ENCODE peak calls at places on chromosomes 1 and 21, in ten cellular contexts. H is sigmoid colon; A is right lobe of liver; S is heart left ventricle; R is ovary; U is lower lobe of right lung; F is endodermal cell; W is CD8-positive, alpha-beta memory T cell; T is left ventricle myocardium inferior; B is uterus. V is an unnamed sample. For H3K27me3 and H3K9me3, the result is how much of the 10 kb centered on the place peaks cover.

GRCh38 chr1:167752219-167752985 is 30.6 kb downstream of the MPZL1 start:
- DNase-seq in H (no peak), A (no peak), S (no peak), R (no peak), U (no peak), F (no peak), W (no peak), T (no peak), B (no peak), V (no peak)

GRCh38 chr1:118322369-118322768 is 137.3 kb upstream of the SPAG17 start:
- DNase-seq in H (no peak), A (no peak), S (no peak), R (no peak), U (no peak), F (no peak), W (no peak), T (no peak), B (no peak), V (no peak)

GRCh38 chr1:110875216-110875731 is 2.3 kb downstream of the CD53 start:
- DNase-seq in H (no peak), A (no peak), S (no peak), R (no peak), U (no peak), F (no peak), W (peak), T (no peak), B (no peak), V (no peak)

GRCh38 chr1:115980998-115981993 is 5.0 kb downstream of the SLC22A15 start:
- DNase-seq in H (no peak), A (no peak), S (no peak), R (no peak), U (no peak), F (peak), W (no peak), T (no peak), B (no peak), V (no peak)

GRCh38 chr1:43766818-43767525 is 59.6 kb downstream of the ST3GAL3 start:
- DNase-seq in H (no peak), A (no peak), S (no peak), R (no peak), U (no peak), F (peak), W (no peak), T (no peak), B (no peak), V (no peak)

GRCh38 chr1:41389009-41389408 is 27.8 kb downstream of the FOXO6 start:
- DNase-seq in H (no peak), A (no peak), S (no peak), R (no peak), U (no peak), F (no peak), W (no peak), T (no peak), B (no peak), V (no peak)

GRCh38 chr1:32539584-32540571 is 651 bp downstream of the ZBTB8A start:
- DNase-seq in H (peak), A (peak), S (peak), R (peak), U (peak), F (peak), W (no peak), T (peak), B (peak), V (peak)

GRCh38 chr1:70528591-70529333 is 117.7 kb downstream of the CTH start:
- DNase-seq in H (no peak), A (no peak), S (no peak), R (peak), U (no peak), F (peak), W (no peak), T (no peak), B (peak), V (no peak)

GRCh38 chr1:1168156-1168450 is 5.6 kb upstream of the TTLL10 start:
- DNase-seq in H (no peak), A (no peak), S (peak), R (no peak), U (peak), F (no peak), W (no peak), T (no peak), B (no peak), V (peak)

GRCh38 chr1:150613061-150613920 is 16.1 kb downstream of the ENSA start:
- DNase-seq in H (no peak), A (no peak), S (peak), R (no peak), U (no peak), F (no peak), W (peak), T (no peak), B (no peak), V (no peak)

GRCh38 chr1:29912413-29912812 is 676.1 kb downstream of the PTPRU start:
- DNase-seq in H (peak), A (no peak), S (no peak), R (no peak), U (no peak), F (no peak), W (no peak), T (no peak), B (no peak), V (no peak)

GRCh38 chr1:147600119-147601111 is 59.1 kb downstream of the BCL9 start:
- DNase-seq in H (peak), A (no peak), S (no peak), R (no peak), U (no peak), F (no peak), W (no peak), T (no peak), B (peak), V (no peak)

GRCh38 chr1:66253330-66253921 is 280.5 kb upstream of the SGIP1 start:
- DNase-seq in H (no peak), A (no peak), S (no peak), R (no peak), U (no peak), F (no peak), W (no peak), T (no peak), B (no peak), V (no peak)

GRCh38 chr1:215260711-215261110 is 178.2 kb downstream of the KCNK2 start:
- DNase-seq in H (no peak), A (no peak), S (no peak), R (no peak), U (no peak), F (peak), W (no peak), T (no peak), B (no peak), V (no peak)

GRCh38 chr1:215262106-215262505 is 179.6 kb downstream of the KCNK2 start:
- DNase-seq in H (no peak), A (no peak), S (no peak), R (no peak), U (no peak), F (no peak), W (no peak), T (no peak), B (no peak), V (no peak)

GRCh38 chr1:215267495-215267894 is 185.0 kb downstream of the KCNK2 start:
- DNase-seq in H (no peak), A (no peak), S (no peak), R (no peak), U (no peak), F (no peak), W (no peak), T (no peak), B (no peak), V (no peak)

GRCh38 chr1:215264649-215265048 is 182.1 kb downstream of the KCNK2 start:
- DNase-seq in H (no peak), A (no peak), S (no peak), R (no peak), U (no peak), F (no peak), W (no peak), T (no peak), B (no peak), V (no peak)

GRCh38 chr1:215263636-215264035 is 181.1 kb downstream of the KCNK2 start:
- DNase-seq in H (no peak), A (no peak), S (no peak), R (no peak), U (no peak), F (no peak), W (no peak), T (no peak), B (no peak), V (no peak)
- H3K27me3 ChIP-seq in H (under half), A (under half), S (under half), R (under half), U (under half), F (under half), W (under half), T (under half), B (under half), V (under half)

GRCh38 chr21:23837564-23837963 is 1769.7 kb downstream of the MRPL39 start:
- DNase-seq in H (no peak), A (no peak), S (no peak), R (no peak), U (no peak), F (no peak), W (no peak), T (no peak), B (no peak), V (no peak)
- H3K9me3 ChIP-seq in H (under half), A (under half), S (under half), R (under half), U (under half), F (under half), W (under half), T (under half), B (under half), V (under half)

GRCh38 chr1:18282851-18283600 is 175.4 kb downstream of the IGSF21 start:
- DNase-seq in H (no peak), A (no peak), S (no peak), R (no peak), U (no peak), F (no peak), W (no peak), T (no peak), B (no peak), V (no peak)
- H3K27me3 ChIP-seq in H (under half), A (under half), S (under half), R (under half), U (under half), F (under half), W (under half), T (half or more), B (under half), V (under half)

DNA sequence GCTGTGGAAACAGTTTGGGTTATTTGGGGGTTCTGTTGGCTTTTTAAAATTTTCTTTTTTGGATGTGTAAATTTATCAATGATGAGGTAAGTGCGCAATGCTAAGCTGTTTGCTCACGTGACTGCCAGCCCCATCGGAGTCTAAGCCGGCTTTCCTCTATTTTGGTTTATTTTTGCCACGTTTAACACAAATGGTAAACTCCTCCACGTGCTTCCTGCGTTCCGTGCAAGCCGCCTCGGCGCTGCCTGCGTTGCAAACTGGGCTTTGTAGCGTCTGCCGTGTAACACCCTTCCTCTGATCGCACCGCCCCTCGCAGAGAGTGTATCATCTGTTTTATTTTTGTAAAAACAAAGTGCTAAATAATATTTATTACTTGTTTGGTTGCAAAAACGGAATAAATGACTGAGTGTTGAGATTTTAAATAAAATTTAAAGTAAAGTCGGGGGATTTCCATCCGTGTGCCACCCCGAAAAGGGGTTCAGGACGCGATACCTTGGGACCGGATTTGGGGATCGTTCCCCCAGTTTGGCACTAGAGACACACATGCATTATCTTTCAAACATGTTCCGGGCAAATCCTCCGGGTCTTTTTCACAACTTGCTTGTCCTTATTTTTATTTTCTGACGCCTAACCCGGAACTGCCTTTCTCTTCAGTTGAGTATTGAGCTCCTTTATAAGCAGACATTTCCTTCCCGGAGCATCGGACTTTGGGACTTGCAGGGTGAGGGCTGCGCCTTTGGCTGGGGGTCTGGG is 3.2 kb downstream of the OLIG2 start:
- DNase-seq in H (peak), A (no peak), S (no peak), R (no peak), U (no peak), F (peak), W (no peak), T (no peak), B (no peak), V (no peak)
- H3K9me3 ChIP-seq in H (under half), A (under half), S (under half), R (under half), U (under half), F (under half), W (under half), T (under half), B (under half), V (under half)

GRCh38 chr1:119372493-119373086 is 4.0 kb downstream of the HAO2 start:
- DNase-seq in H (no peak), A (peak), S (no peak), R (no peak), U (no peak), F (peak), W (no peak), T (no peak), B (no peak), V (no peak)
- H3K27me3 ChIP-seq in H (under half), A (under half), S (under half), R (under half), U (under half), F (under half), W (under half), T (under half), B (under half), V (under half)